ENCODE peak calls at places on chromosomes 1 and 21, in four cellular contexts. Z, W, P and V are unnamed samples.

GRCh38 chr1:173213665-173214064 is 6.5 kb upstream of the TNFSF4 start:
- DNase-seq in Z (no peak), W (no peak), P (no peak), V (no peak)

GRCh38 chr1:3662080-3662671 is 9.9 kb downstream of the TP73 start:
- DNase-seq in Z (no peak), W (no peak), P (no peak), V (no peak)

GRCh38 chr1:8560611-8561544 is 243.0 kb downstream of the SLC45A1 start:
- DNase-seq in Z (peak; percentile 38), W (no peak), P (peak; percentile 68), V (peak; percentile 60)

GRCh38 chr1:228852015-228852414 is 116.7 kb downstream of the RHOU start:
- DNase-seq in Z (no peak), W (peak; percentile 37), P (no peak), V (no peak)

GRCh38 chr21:25997788-25998611 is 172.6 kb downstream of the APP start:
- DNase-seq in Z (peak; percentile 65), W (peak; percentile 78), P (no peak), V (no peak)

GRCh38 chr21:28641731-28642130 is 350.9 kb downstream of the LTN1 start:
- DNase-seq in Z (no peak), W (no peak), P (no peak), V (no peak)

GRCh38 chr1:44485229-44485932 is 80.3 kb downstream of the RNF220 start:
- DNase-seq in Z (no peak), W (no peak), P (peak; percentile 87), V (peak; percentile 79)

GRCh38 chr21:29235714-29236197 is 63.0 kb upstream of the BACH1 start:
- DNase-seq in Z (no peak), W (no peak), P (no peak), V (no peak)

GRCh38 chr21:39707316-39707715 is 37.7 kb upstream of the IGSF5 start:
- DNase-seq in Z (no peak), W (peak; percentile 48), P (no peak), V (no peak)

GRCh38 chr1:10195570-10195969 is 14.8 kb upstream of the KIF1B start:
- DNase-seq in Z (no peak), W (no peak), P (peak; percentile 55), V (peak; percentile 66)

GRCh38 chr21:43282358-43283120 is 113.7 kb downstream of the CRYAA start:
- DNase-seq in Z (no peak), W (no peak), P (no peak), V (no peak)

GRCh38 chr1:236821111-236821625 is 26.1 kb downstream of the MTR start:
- DNase-seq in Z (no peak), W (no peak), P (no peak), V (no peak)

GRCh38 chr1:115977481-115978258 is 1.4 kb downstream of the SLC22A15 start:
- DNase-seq in Z (no peak), W (no peak), P (peak; percentile 57), V (no peak)

GRCh38 chr21:19704832-19705231 is 1293.4 kb upstream of the NCAM2 start:
- DNase-seq in Z (no peak), W (no peak), P (no peak), V (no peak)

GRCh38 chr1:94954292-94955220 is 27.6 kb upstream of the CNN3 start:
- DNase-seq in Z (peak; percentile 51), W (no peak), P (peak; percentile 54), V (no peak)

GRCh38 chr1:36099681-36100341 is 11.1 kb downstream of the ADPRS start:
- DNase-seq in Z (peak; percentile 81), W (peak; percentile 89), P (peak; percentile 72), V (peak; percentile 73)

GRCh38 chr1:85417876-85418275 is 47.1 kb downstream of the DDAH1 start:
- DNase-seq in Z (no peak), W (no peak), P (no peak), V (no peak)

GRCh38 chr1:91501527-91501859 is 842 bp downstream of the CDC7 start:
- DNase-seq in Z (no peak), W (no peak), P (no peak), V (peak; percentile 32)

GRCh38 chr1:78176448-78176847 is 130.7 kb downstream of the GIPC2 start:
- DNase-seq in Z (no peak), W (no peak), P (peak; percentile 34), V (peak; percentile 91)

GRCh38 chr1:209704584-209704983 is at the start of gene HSD11B1:
- DNase-seq in Z (no peak), W (no peak), P (peak; percentile 90), V (peak; percentile 83)

GRCh38 chr21:34639882-34640788 is 25.2 kb upstream of the RCAN1 start:
- DNase-seq in Z (no peak), W (no peak), P (peak; percentile 35), V (peak; percentile 13)

GRCh38 chr1:200889571-200889970 is 5.1 kb upstream of the INAVA start:
- DNase-seq in Z (no peak), W (no peak), P (no peak), V (no peak)

GRCh38 chr1:220896088-220896487 is 16.8 kb downstream of the HLX start:
- DNase-seq in Z (no peak), W (no peak), P (no peak), V (no peak)

GRCh38 chr1:107544285-107544684 is 403.4 kb downstream of the NTNG1 start:
- DNase-seq in Z (no peak), W (no peak), P (no peak), V (no peak)

GRCh38 chr1:161379071-161379470 is 11.4 kb upstream of the CFAP126 start:
- DNase-seq in Z (no peak), W (peak; percentile 66), P (no peak), V (peak; percentile 42)

GRCh38 chr1:54350360-54350759 is 55.8 kb downstream of the SSBP3 start:
- DNase-seq in Z (no peak), W (no peak), P (no peak), V (no peak)

GRCh38 chr1:21933397-21934248 is 3.5 kb downstream of the HSPG2 start:
- DNase-seq in Z (no peak), W (peak; percentile 82), P (no peak), V (no peak)
- H3K79me1 ChIP-seq in Z (peaks cover 10% of the 10 kb centered on the region), W (peaks cover 3% of the 10 kb centered on the region), P (no peaks in the 10 kb centered on the region), V (peaks cover 75% of the 10 kb centered on the region)

DNA sequence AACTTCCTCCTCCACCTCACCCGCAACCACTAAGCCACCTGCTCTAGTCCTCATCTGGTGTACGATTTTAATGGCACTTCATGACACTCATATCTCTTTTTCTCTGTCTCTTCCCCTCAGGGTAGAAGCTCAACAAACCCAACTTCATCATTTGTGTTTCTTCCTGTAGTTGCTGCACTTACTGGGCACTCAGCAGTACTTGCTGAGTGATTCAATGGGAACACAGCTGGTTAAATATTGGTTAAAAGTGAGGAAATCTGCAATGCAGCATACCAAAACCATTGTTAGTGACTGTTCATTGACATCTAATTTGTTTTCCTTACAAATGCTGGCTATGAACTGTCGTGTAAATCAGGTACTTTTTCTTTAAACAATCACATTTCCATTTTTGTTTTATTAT is 541.1 kb upstream of the PRMT6 start:
- DNase-seq in Z (no peak), W (no peak), P (no peak), V (no peak)
- H3K18ac ChIP-seq in Z (no peak overlapping the region), W (no peak overlapping the region), P (no peak overlapping the region), V (no peak overlapping the region)

GRCh38 chr1:43008106-43008424 is 49.4 kb upstream of the SLC2A1 start:
- DNase-seq in Z (no peak), W (no peak), P (no peak), V (no peak)
- H3K79me1 ChIP-seq in Z (peaks cover 2% of the 10 kb centered on the region), W (no peaks in the 10 kb centered on the region), P (no peaks in the 10 kb centered on the region), V (no peaks in the 10 kb centered on the region)

DNA sequence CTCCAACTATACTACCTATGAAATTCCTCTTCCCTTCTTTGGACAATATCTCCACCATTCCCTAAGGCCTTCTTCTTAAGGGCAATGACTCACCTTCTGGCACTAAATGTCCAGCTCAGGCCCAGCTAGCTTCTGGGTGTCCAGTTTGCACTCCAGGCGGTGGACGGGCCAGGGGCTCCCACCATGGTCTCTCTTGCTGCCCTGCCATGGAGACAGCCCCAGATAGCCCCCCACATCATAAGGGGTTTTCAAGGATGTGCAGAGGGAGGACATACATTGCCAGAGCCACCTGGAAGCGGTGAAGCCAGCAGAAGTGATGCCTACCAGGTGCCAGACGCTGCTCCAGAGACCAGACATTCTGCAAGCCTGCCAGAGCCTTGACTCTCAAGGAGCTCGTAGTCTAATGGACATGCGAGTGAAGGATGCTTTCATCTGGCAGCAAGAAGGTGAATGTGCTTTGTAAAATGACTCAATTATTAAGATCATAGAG is 43.7 kb downstream of the C1orf198 start:
- DNase-seq in Z (no peak), W (no peak), P (peak; percentile 22), V (peak; percentile 51)
- H3K18ac ChIP-seq in Z (no peak overlapping the region), W (no peak overlapping the region), P (no peak overlapping the region), V (no peak overlapping the region)

GRCh38 chr1:53295746-53296722 is 31.8 kb downstream of the LRP8 start:
- DNase-seq in Z (no peak), W (no peak), P (no peak), V (no peak)

GRCh38 chr1:53294557-53294956 is 33.3 kb downstream of the LRP8 start:
- DNase-seq in Z (no peak), W (no peak), P (peak; percentile 48), V (peak; percentile 78)

GRCh38 chr1:53297226-53297625 is 30.6 kb downstream of the LRP8 start:
- DNase-seq in Z (no peak), W (no peak), P (no peak), V (no peak)

GRCh38 chr1:53293123-53293522 is 34.7 kb downstream of the LRP8 start:
- DNase-seq in Z (no peak), W (no peak), P (no peak), V (no peak)

GRCh38 chr1:53295295-53295694 is 32.6 kb downstream of the LRP8 start:
- DNase-seq in Z (no peak), W (no peak), P (no peak), V (no peak)
- H3K79me1 ChIP-seq in Z (peaks cover 8% of the 10 kb centered on the region), W (no peaks in the 10 kb centered on the region), P (peaks cover 15% of the 10 kb centered on the region), V (peaks cover 8% of the 10 kb centered on the region)

GRCh38 chr1:32948082-32948722 is 16.4 kb downstream of the RNF19B start:
- DNase-seq in Z (no peak), W (no peak), P (no peak), V (no peak)

GRCh38 chr1:32947669-32948068 is 16.9 kb downstream of the RNF19B start:
- DNase-seq in Z (no peak), W (no peak), P (no peak), V (no peak)

GRCh38 chr1:32949519-32949918 is 15.1 kb downstream of the RNF19B start:
- DNase-seq in Z (no peak), W (no peak), P (no peak), V (no peak)

GRCh38 chr1:32946413-32946812 is 18.2 kb downstream of the RNF19B start:
- DNase-seq in Z (no peak), W (no peak), P (no peak), V (no peak)

DNA sequence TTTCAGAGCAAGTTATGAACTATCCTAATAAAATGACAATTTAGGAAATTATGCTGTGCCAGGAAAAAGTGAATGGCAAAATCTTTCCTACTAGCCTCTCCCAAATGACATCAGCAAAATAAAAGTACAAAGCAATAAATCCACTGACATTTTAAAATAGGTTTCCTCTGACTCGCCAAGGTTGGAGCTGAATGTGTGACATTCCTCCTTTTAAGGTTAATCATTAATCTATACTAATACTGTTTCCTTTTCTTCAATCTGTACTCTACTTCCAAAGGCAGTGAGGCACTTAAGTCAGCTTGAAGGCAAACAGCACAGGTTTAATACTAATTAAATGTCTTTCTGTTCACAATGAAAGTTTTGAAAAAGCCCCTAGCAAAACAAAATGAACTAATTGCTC is 15.7 kb downstream of the RNF19B start:
- DNase-seq in Z (no peak), W (no peak), P (no peak), V (no peak)
- H3K18ac ChIP-seq in Z (no peak overlapping the region), W (no peak overlapping the region), P (no peak overlapping the region), V (no peak overlapping the region)